ENCODE peak calls at places on chromosomes 1 and 21, in nine cellular contexts. N, P, I, Q, U, D, G, X and E are unnamed samples.

GRCh38 chr1:110798691-110799256 is 74.2 kb upstream of the CD53 start:
- DNase-seq in X (no peak), N (no peak), D (no peak), Q (no peak), G (no peak), U (no peak), I (no peak), P (no peak), E (no peak)

GRCh38 chr21:33030633-33031032 is 4.9 kb downstream of the OLIG2 start:
- DNase-seq in I (no peak), Q (peak), N (no peak), G (no peak), X (no peak), D (no peak), P (no peak), U (no peak), E (no peak)

GRCh38 chr1:41379741-41380130 is 18.5 kb downstream of the FOXO6 start:
- DNase-seq in Q (no peak), I (no peak), P (no peak), D (no peak), G (no peak), U (no peak), N (no peak), X (no peak), E (no peak)

GRCh38 chr1:53093778-53094532 is 31.9 kb downstream of the PODN start:
- DNase-seq in P (no peak), D (no peak), X (no peak), I (no peak), U (no peak), G (no peak), N (no peak), Q (no peak), E (no peak)

GRCh38 chr1:110328274-110328673 is 10.9 kb upstream of the RBM15 start:
- DNase-seq in G (no peak), N (no peak), U (no peak), D (peak), X (no peak), Q (no peak), I (no peak), P (no peak), E (no peak)

GRCh38 chr1:23132033-23132432 is 36.6 kb downstream of the LUZP1 start:
- DNase-seq in D (no peak), X (no peak), U (no peak), N (no peak), P (no peak), Q (no peak), G (peak), I (no peak), E (no peak)

GRCh38 chr1:17564458-17565393 is 25.2 kb downstream of the ARHGEF10L start:
- DNase-seq in P (no peak), I (peak), G (no peak), Q (no peak), X (no peak), N (peak), D (no peak), U (peak), E (no peak)

GRCh38 chr1:157110686-157111085 is 11.1 kb upstream of the ETV3L start:
- DNase-seq in N (no peak), P (no peak), G (no peak), Q (no peak), I (no peak), U (no peak), D (no peak), X (no peak), E (no peak)

GRCh38 chr1:36099681-36100341 is 11.1 kb downstream of the ADPRS start:
- DNase-seq in X (peak), P (peak), I (peak), N (peak), U (peak), G (peak), Q (peak), D (peak), E (peak)

GRCh38 chr1:202664083-202664482 is 46.2 kb downstream of the SYT2 start:
- DNase-seq in P (no peak), U (no peak), X (no peak), Q (no peak), D (peak), N (no peak), I (no peak), G (no peak), E (no peak)

GRCh38 chr1:156667610-156667967 is 9.6 kb downstream of the NES start:
- DNase-seq in Q (no peak), I (no peak), G (no peak), P (peak), X (peak), U (no peak), D (no peak), N (no peak), E (no peak)

GRCh38 chr1:41446851-41447610 is 37.5 kb downstream of the EDN2 start:
- DNase-seq in N (no peak), X (no peak), P (no peak), I (no peak), D (no peak), Q (no peak), U (no peak), G (no peak), E (no peak)

GRCh38 chr1:6099787-6100765 is 54.4 kb downstream of the KCNAB2 start:
- DNase-seq in I (peak), G (peak), Q (no peak), U (no peak), N (no peak), P (peak), D (no peak), X (no peak), E (no peak)

GRCh38 chr1:41919764-41920397 is 1.2 kb upstream of the HIVEP3 start:
- DNase-seq in X (peak), G (no peak), N (no peak), U (peak), Q (peak), I (no peak), D (peak), P (peak), E (no peak)

GRCh38 chr1:209266590-209267172 is 316.8 kb upstream of the CAMK1G start:
- DNase-seq in U (no peak), D (no peak), P (no peak), X (no peak), I (no peak), G (peak), Q (no peak), N (no peak), E (no peak)

GRCh38 chr1:91123773-91124172 is 101.9 kb upstream of the ZNF644 start:
- DNase-seq in Q (no peak), D (no peak), I (no peak), G (no peak), X (no peak), N (no peak), P (no peak), U (no peak), E (no peak)

GRCh38 chr21:44966135-44967081 is 26.6 kb downstream of the SLX9 start:
- DNase-seq in I (no peak), Q (no peak), D (no peak), P (peak), N (no peak), X (no peak), U (no peak), G (no peak), E (no peak)

GRCh38 chr1:212565571-212566305 is 42.8 kb upstream of the ATF3 start:
- DNase-seq in D (no peak), I (no peak), G (no peak), U (no peak), P (no peak), N (no peak), Q (no peak), X (no peak), E (no peak)

GRCh38 chr1:245807954-245808719 is 653.4 kb downstream of the KIF26B start:
- DNase-seq in X (no peak), P (no peak), N (no peak), U (no peak), D (no peak), Q (peak), I (no peak), G (no peak), E (no peak)

GRCh38 chr1:11761988-11762406 is at the start of gene C1orf167:
- DNase-seq in Q (no peak), U (peak), I (no peak), X (no peak), D (no peak), P (no peak), G (peak), N (no peak), E (no peak)

GRCh38 chr21:14712121-14712520 is 166.0 kb upstream of the SAMSN1 start:
- DNase-seq in Q (no peak), D (peak), G (no peak), X (no peak), I (no peak), N (no peak), P (no peak), U (no peak), E (no peak)

GRCh38 chr1:117093870-117094621 is 27.5 kb downstream of the TRIM45 start:
- DNase-seq in Q (peak), P (no peak), G (peak), U (peak), D (peak), X (no peak), I (no peak), N (no peak), E (no peak)

GRCh38 chr1:240126821-240127220 is 35.1 kb downstream of the FMN2 start:
- DNase-seq in P (no peak), N (no peak), X (no peak), Q (no peak), I (no peak), U (no peak), D (no peak), G (no peak), E (no peak)
- TF ChIP-seq CTCF in P (no peak), N (no peak), X (no peak), Q (no peak), I (no peak), U (no peak), D (no peak), G (no peak), E (no peak)

DNA sequence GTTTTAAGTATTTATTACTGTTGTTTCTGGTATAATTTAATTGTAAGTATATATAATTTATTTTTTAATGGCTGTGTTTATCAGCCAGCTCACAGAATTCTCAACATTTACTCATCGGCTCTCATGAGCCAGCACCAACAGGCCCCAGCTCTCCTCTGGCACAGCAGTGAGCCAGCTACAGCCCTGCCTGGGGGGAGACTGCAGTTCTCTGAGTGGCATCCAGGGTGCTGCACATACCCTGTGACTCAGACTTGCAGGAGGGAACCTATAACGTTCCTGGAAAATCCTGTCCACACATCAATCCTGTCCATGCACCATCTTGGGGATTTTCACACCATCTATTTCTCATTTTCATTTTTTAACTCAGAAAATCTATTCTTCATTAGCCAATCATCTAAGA is 36.5 kb downstream of the FHAD1 start:
- DNase-seq in D (no peak), Q (no peak), U (no peak), I (no peak), X (peak), N (no peak), P (peak), G (peak), E (no peak)
- TF ChIP-seq CTCF in D (no peak), Q (no peak), U (no peak), I (no peak), X (peak), N (peak), P (peak), G (peak), E (no peak)

GRCh38 chr1:184075040-184076029 is 23.8 kb downstream of the TSEN15 start:
- DNase-seq in D (peak), P (no peak), X (peak), I (no peak), U (peak), G (peak), Q (peak), N (peak), E (no peak)
- TF ChIP-seq CTCF in D (peak), P (peak), X (peak), I (peak), U (peak), G (peak), Q (no peak), N (peak), E (no peak)

DNA sequence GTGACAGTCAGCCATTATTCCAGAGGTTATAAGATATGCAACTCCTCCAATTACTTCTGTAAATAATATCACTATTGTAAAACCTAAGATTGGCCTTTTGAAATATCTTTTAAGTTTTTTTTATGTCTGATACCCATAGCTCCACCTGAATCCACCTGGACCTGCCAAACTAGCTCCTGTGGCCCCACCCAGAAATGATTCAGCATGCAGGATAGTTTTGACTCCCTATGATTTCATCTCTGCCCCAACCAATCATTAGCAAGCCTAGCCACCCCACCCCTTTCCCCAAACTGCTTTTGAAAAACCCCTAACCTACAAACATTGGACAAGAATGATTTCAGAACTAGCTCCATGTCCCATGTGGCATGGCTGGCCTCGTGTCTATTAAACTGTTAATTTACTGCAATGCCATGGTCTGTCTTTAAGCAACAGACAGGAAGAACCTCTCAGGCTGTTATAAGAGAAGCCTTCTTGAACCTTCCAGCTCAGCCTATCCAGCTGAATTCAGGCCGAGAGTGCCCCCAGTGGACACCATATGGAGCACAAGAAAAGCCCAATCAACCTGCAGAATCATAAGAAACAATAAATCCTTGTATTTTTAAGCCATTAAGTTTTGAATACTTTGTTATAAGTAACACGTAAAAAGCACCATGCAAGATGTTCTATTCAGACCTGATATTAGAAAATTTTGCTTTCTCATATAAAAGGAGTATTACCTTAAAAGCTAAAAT is 263.0 kb upstream of the ZRANB2 start:
- DNase-seq in N (no peak), Q (no peak), I (no peak), G (no peak), X (no peak), D (no peak), U (no peak), P (no peak), E (no peak)
- TF ChIP-seq CTCF in N (no peak), Q (no peak), I (no peak), G (no peak), X (no peak), D (peak), U (peak), P (no peak), E (no peak)

DNA sequence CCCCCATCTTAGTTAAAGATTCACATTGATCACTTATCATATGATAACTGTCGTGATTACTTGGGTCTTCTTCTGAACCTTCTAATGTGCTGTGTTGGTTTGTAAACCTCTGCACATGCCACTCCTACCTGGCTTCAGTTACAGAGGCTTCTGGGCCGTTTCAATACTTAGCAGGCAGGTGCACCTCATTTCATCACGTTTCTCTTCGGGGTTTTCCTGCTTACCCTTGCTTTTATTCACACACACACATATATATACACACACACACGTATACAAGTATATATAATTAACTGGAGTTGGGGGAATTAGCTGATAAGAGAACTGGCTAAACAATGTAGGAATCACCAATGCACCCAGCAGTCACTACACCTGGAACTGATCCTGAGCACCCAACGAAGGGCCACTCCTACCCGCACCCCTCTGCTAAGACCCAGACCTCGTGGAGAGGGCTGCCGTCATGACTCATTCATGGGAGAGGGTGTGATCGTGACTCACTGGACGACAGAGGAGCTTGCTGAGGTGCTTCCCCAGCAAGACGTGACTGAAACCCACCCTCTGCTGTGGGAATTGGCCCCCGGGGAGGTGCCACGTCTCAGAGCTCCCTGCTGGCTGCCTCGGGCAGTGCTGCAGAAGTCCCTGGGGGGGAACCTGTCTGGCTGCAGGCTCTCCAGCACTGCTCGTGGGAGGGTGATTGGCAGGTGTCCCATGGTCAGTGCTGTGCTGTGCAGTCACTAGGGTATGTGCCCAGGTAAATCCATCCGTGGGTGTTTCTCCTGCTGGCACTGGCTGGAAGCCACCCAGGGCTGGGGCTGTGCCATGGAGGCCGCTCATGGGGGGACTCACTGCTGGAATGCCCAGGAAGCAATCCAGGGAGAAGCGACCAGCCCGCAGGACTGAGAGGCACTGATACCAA is 166.6 kb downstream of the DYRK1A start:
- DNase-seq in I (no peak), X (no peak), G (peak), N (no peak), D (peak), P (no peak), Q (peak), U (no peak), E (peak)
- TF ChIP-seq CTCF in I (no peak), X (no peak), G (no peak), N (no peak), D (peak), P (no peak), Q (no peak), U (no peak), E (no peak)

GRCh38 chr1:164495915-164496314 is 63.1 kb upstream of the PBX1 start:
- DNase-seq in Q (no peak), D (no peak), X (no peak), U (no peak), I (no peak), G (no peak), N (no peak), P (no peak), E (no peak)
- TF ChIP-seq CTCF in Q (no peak), D (no peak), X (no peak), U (no peak), I (no peak), G (no peak), N (no peak), P (no peak), E (no peak)

GRCh38 chr1:29709711-29710169 is 473.4 kb downstream of the PTPRU start:
- DNase-seq in X (no peak), N (no peak), P (no peak), D (peak), G (peak), U (no peak), Q (no peak), I (no peak), E (no peak)
- TF ChIP-seq CTCF in X (no peak), N (no peak), P (no peak), D (no peak), G (no peak), U (no peak), Q (no peak), I (no peak), E (no peak)

GRCh38 chr1:10672376-10673050 is 123.9 kb downstream of the CASZ1 start:
- DNase-seq in G (no peak), N (no peak), I (no peak), P (no peak), U (no peak), Q (no peak), X (no peak), D (no peak), E (no peak)
- TF ChIP-seq CTCF in G (no peak), N (no peak), I (no peak), P (no peak), U (no peak), Q (no peak), X (no peak), D (no peak), E (no peak)